ENCODE peak calls at places on chromosomes 3 and 15, in six cellular contexts. G is A549; U is endodermal cell; H is neuronal stem cell; P is GM23248; R is CD8-positive, alpha-beta T cell. I is an unnamed sample.

GRCh38 chr15:79230766-79231165 is 51.8 kb upstream of the ANKRD34C start:
- DNase-seq in G (no peak), U (no peak), H (no peak), P (no peak), R (no peak), I (no peak)

GRCh38 chr3:177679568-177680441 is 482.5 kb upstream of the TBL1XR1 start:
- DNase-seq in G (no peak), U (no peak), H (no peak), P (peak; percentile 46), R (no peak), I (peak; percentile 77)

GRCh38 chr15:66834863-66835557 is 133.0 kb downstream of the SMAD6 start:
- DNase-seq in G (no peak), U (peak; percentile 95), H (peak; percentile 69), P (no peak), R (no peak), I (no peak)

GRCh38 chr15:53791616-53792015 is 32.2 kb upstream of the WDR72 start:
- DNase-seq in G (no peak), U (no peak), H (no peak), P (no peak), R (no peak), I (no peak)

GRCh38 chr3:98741121-98741716 is 21.9 kb upstream of the ST3GAL6 start:
- DNase-seq in G (no peak), U (no peak), H (no peak), P (no peak), R (no peak), I (no peak)

GRCh38 chr15:56040081-56041035 is 46.9 kb upstream of the NEDD4 start:
- DNase-seq in G (peak; percentile 66), U (no peak), H (peak; percentile 14), P (peak; percentile 98), R (no peak), I (no peak)

GRCh38 chr3:64399205-64399800 is 174.0 kb upstream of the PRICKLE2 start:
- DNase-seq in G (peak; percentile 35), U (peak; percentile 78), H (peak; percentile 51), P (peak; percentile 78), R (no peak), I (no peak)

GRCh38 chr3:72957303-72957702 is 39.3 kb upstream of the PPP4R2 start:
- DNase-seq in G (no peak), U (no peak), H (peak; percentile 53), P (no peak), R (no peak), I (no peak)

GRCh38 chr3:30341851-30342250 is 264.6 kb upstream of the TGFBR2 start:
- DNase-seq in G (no peak), U (no peak), H (no peak), P (peak; percentile 57), R (no peak), I (no peak)

GRCh38 chr3:32316976-32317375 is 74.7 kb upstream of the CMTM7 start:
- DNase-seq in G (no peak), U (no peak), H (no peak), P (no peak), R (no peak), I (no peak)

GRCh38 chr3:187336322-187336721 is 31.9 kb upstream of the RTP4 start:
- DNase-seq in G (no peak), U (no peak), H (no peak), P (no peak), R (no peak), I (no peak)

GRCh38 chr3:171293142-171293782 is 166.9 kb downstream of the TNIK start:
- DNase-seq in G (no peak), U (no peak), H (no peak), P (no peak), R (no peak), I (no peak)

GRCh38 chr3:121916189-121916588 is 22.0 kb downstream of the SLC15A2 start:
- DNase-seq in G (no peak), U (no peak), H (no peak), P (no peak), R (no peak), I (no peak)

GRCh38 chr15:37181339-37181738 is 81.0 kb upstream of the MEIS2 start:
- DNase-seq in G (no peak), U (no peak), H (no peak), P (no peak), R (no peak), I (no peak)

GRCh38 chr3:56917740-56918568 is 116.2 kb upstream of the ARHGEF3 start:
- DNase-seq in G (no peak), U (peak; percentile 51), H (no peak), P (no peak), R (no peak), I (no peak)

GRCh38 chr15:39585394-39585841 is 4.5 kb downstream of the THBS1 start:
- DNase-seq in G (no peak), U (no peak), H (no peak), P (peak; percentile 59), R (no peak), I (no peak)

GRCh38 chr15:86162172-86162591 is 82.5 kb downstream of the AGBL1 start:
- DNase-seq in G (no peak), U (no peak), H (no peak), P (no peak), R (no peak), I (no peak)

GRCh38 chr3:52483577-52484495 is 11.3 kb upstream of the STAB1 start:
- DNase-seq in G (no peak), U (peak; percentile 38), H (no peak), P (peak; percentile 75), R (no peak), I (no peak)

GRCh38 chr3:32109256-32109655 is 2.8 kb downstream of the GPD1L start:
- DNase-seq in G (no peak), U (peak; percentile 63), H (no peak), P (peak; percentile 10), R (no peak), I (no peak)

GRCh38 chr15:40911139-40911538 is 16.9 kb downstream of the VPS18 start:
- DNase-seq in G (no peak), U (peak; percentile 87), H (no peak), P (no peak), R (no peak), I (no peak)

GRCh38 chr3:139534992-139535879 is 4.3 kb downstream of the RBP1 start:
- DNase-seq in G (no peak), U (peak; percentile 78), H (no peak), P (no peak), R (no peak), I (no peak)

GRCh38 chr3:172339892-172340291 is 108.4 kb downstream of the GHSR start:
- DNase-seq in G (no peak), U (no peak), H (no peak), P (no peak), R (no peak), I (no peak)

GRCh38 chr3:138378331-138378730 is 30.0 kb downstream of the MRAS start:
- DNase-seq in G (no peak), U (no peak), H (no peak), P (no peak), R (no peak), I (no peak)

GRCh38 chr15:65249641-65250040 is 37.0 kb downstream of the PARP16 start:
- DNase-seq in G (no peak), U (no peak), H (no peak), P (no peak), R (no peak), I (peak; percentile 23)

DNA sequence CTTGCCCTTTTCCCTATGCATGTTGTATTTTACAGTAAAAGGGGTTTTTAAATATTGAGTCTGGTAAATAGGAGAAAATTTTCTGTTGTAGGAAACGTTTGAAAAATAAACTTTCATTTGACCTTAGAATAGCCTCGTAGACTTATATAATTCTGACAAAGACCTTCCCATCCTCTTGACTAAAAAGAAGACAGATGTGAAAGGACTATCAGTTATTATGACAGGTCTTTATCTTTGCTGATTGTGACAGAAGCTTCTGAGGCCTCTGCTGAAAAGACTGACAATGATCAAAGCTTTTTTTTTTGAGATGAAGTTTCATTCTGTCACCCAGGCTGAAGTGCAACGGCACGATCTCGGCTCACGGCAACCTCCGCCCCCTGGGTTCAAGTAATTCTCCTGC is 24.2 kb downstream of the C2CD4A start:
- DNase-seq in G (no peak), U (no peak), H (no peak), P (no peak), R (no peak), I (no peak)
- H3K4me3 ChIP-seq in G (no peak overlapping the region), U (no peak overlapping the region), H (no peak overlapping the region), P (no peak overlapping the region), R (no peak overlapping the region), I (no peak overlapping the region)

DNA sequence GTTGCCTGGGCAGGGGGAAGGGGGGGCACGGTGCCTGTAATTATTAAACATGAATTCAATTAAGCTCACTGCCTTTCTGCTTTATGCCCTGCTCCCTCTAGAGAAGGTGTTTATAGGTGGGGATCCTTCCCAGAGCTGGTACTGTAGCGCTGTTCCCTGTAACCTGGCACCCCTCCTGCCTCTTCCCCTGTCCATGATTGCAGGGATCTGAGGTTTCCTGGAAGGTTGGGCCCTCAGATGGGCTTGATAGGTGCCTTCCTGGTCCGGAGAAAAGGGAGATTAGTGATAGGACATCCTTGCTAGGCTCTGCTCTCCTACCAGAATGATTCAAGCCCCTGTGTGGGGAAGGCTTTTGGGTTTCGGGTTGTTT is 2.1 kb upstream of the FAM131A start:
- DNase-seq in G (peak; percentile 15), U (no peak), H (no peak), P (peak; percentile 42), R (no peak), I (no peak)
- H3K4me1 ChIP-seq in G (peaks cover 54% of the 10 kb centered on the region), U (no peaks in the 10 kb centered on the region), H (peaks cover 20% of the 10 kb centered on the region), P (peaks cover 69% of the 10 kb centered on the region), R (peaks cover 16% of the 10 kb centered on the region), I (peaks cover 29% of the 10 kb centered on the region)

GRCh38 chr3:181717505-181717904 is 5.8 kb downstream of the SOX2 start:
- DNase-seq in G (no peak), U (no peak), H (no peak), P (no peak), R (no peak), I (no peak)
- H3K4me3 ChIP-seq in G (no peak overlapping the region), U (no peak overlapping the region), H (peak overlapping the region; percentile 79), P (no peak overlapping the region), R (no peak overlapping the region), I (no peak overlapping the region)

GRCh38 chr3:144029769-144030168 is 58.1 kb downstream of the DIPK2A start:
- DNase-seq in G (no peak), U (no peak), H (no peak), P (no peak), R (no peak), I (no peak)

GRCh38 chr3:144033863-144034262 is 62.2 kb downstream of the DIPK2A start:
- DNase-seq in G (no peak), U (no peak), H (no peak), P (no peak), R (no peak), I (no peak)

GRCh38 chr3:144033235-144033579 is 61.6 kb downstream of the DIPK2A start:
- DNase-seq in G (no peak), U (no peak), H (no peak), P (no peak), R (no peak), I (no peak)

GRCh38 chr3:144032531-144033234 is 61.1 kb downstream of the DIPK2A start:
- DNase-seq in G (no peak), U (no peak), H (no peak), P (no peak), R (no peak), I (no peak)

GRCh38 chr3:144031938-144032337 is 60.3 kb downstream of the DIPK2A start:
- DNase-seq in G (no peak), U (no peak), H (no peak), P (peak; percentile 43), R (no peak), I (no peak)
- H3K4me1 ChIP-seq in G (no peaks in the 10 kb centered on the region), U (no peaks in the 10 kb centered on the region), H (no peaks in the 10 kb centered on the region), P (no peaks in the 10 kb centered on the region), R (no peaks in the 10 kb centered on the region), I (peaks cover 5% of the 10 kb centered on the region)

I was measured in CD4-positive, CD25-positive, alpha-beta regulatory T cell.